ENCODE peak calls at places on chromosomes 11 and 22, in ten cellular contexts. One of them, this sample, is unnamed.

GRCh38 chr22:25120093-25120561 is 79.5 kb upstream of the CRYBB3 start:
- DNase-seq in neural crest cell: no peak
- DNase-seq in astrocyte of the spinal cord: no peak
- DNase-seq in Calu3: peak
- DNase-seq in hepatocyte: peak
- DNase-seq in lower lobe of right lung: peak
- DNase-seq in thoracic aorta: no peak
- DNase-seq in MCF 10A: no peak
- DNase-seq in cardiac fibroblast: no peak
- DNase-seq in endothelial cell: no peak
- DNase-seq in this sample: no peak

GRCh38 chr11:119417726-119418540 is 5.0 kb downstream of the THY1 start:
- DNase-seq in neural crest cell: no peak
- DNase-seq in astrocyte of the spinal cord: peak
- DNase-seq in Calu3: no peak
- DNase-seq in hepatocyte: peak
- DNase-seq in lower lobe of right lung: no peak
- DNase-seq in thoracic aorta: peak
- DNase-seq in MCF 10A: peak
- DNase-seq in cardiac fibroblast: peak
- DNase-seq in endothelial cell: peak
- DNase-seq in this sample: peak

GRCh38 chr22:39994046-39994565 is 648 bp upstream of the FAM83F start:
- DNase-seq in neural crest cell: no peak
- DNase-seq in astrocyte of the spinal cord: no peak
- DNase-seq in Calu3: no peak
- DNase-seq in hepatocyte: no peak
- DNase-seq in lower lobe of right lung: no peak
- DNase-seq in thoracic aorta: no peak
- DNase-seq in MCF 10A: no peak
- DNase-seq in cardiac fibroblast: no peak
- DNase-seq in endothelial cell: no peak
- DNase-seq in this sample: no peak

GRCh38 chr22:31093090-31093850 is 12.2 kb downstream of the SMTN start:
- DNase-seq in neural crest cell: no peak
- DNase-seq in astrocyte of the spinal cord: no peak
- DNase-seq in Calu3: no peak
- DNase-seq in hepatocyte: peak
- DNase-seq in lower lobe of right lung: no peak
- DNase-seq in thoracic aorta: no peak
- DNase-seq in MCF 10A: no peak
- DNase-seq in cardiac fibroblast: no peak
- DNase-seq in endothelial cell: no peak
- DNase-seq in this sample: no peak

GRCh38 chr11:28144808-28145207 is 36.6 kb downstream of the METTL15 start:
- DNase-seq in neural crest cell: no peak
- DNase-seq in astrocyte of the spinal cord: peak
- DNase-seq in Calu3: no peak
- DNase-seq in hepatocyte: no peak
- DNase-seq in lower lobe of right lung: no peak
- DNase-seq in thoracic aorta: no peak
- DNase-seq in MCF 10A: peak
- DNase-seq in cardiac fibroblast: no peak
- DNase-seq in endothelial cell: no peak
- DNase-seq in this sample: no peak

GRCh38 chr22:45538284-45538683 is 35.6 kb downstream of the FBLN1 start:
- DNase-seq in neural crest cell: no peak
- DNase-seq in astrocyte of the spinal cord: no peak
- DNase-seq in Calu3: no peak
- DNase-seq in hepatocyte: peak
- DNase-seq in lower lobe of right lung: no peak
- DNase-seq in thoracic aorta: no peak
- DNase-seq in MCF 10A: peak
- DNase-seq in cardiac fibroblast: peak
- DNase-seq in endothelial cell: no peak
- DNase-seq in this sample: no peak

GRCh38 chr11:45732343-45732742 is 66.9 kb upstream of the CHST1 start:
- DNase-seq in neural crest cell: no peak
- DNase-seq in astrocyte of the spinal cord: no peak
- DNase-seq in Calu3: no peak
- DNase-seq in hepatocyte: no peak
- DNase-seq in lower lobe of right lung: no peak
- DNase-seq in thoracic aorta: no peak
- DNase-seq in MCF 10A: no peak
- DNase-seq in cardiac fibroblast: no peak
- DNase-seq in endothelial cell: no peak
- DNase-seq in this sample: no peak

GRCh38 chr11:26993965-26994446 is at the start of gene FIBIN:
- DNase-seq in neural crest cell: no peak
- DNase-seq in astrocyte of the spinal cord: peak
- DNase-seq in Calu3: no peak
- DNase-seq in hepatocyte: peak
- DNase-seq in lower lobe of right lung: peak
- DNase-seq in thoracic aorta: no peak
- DNase-seq in MCF 10A: peak
- DNase-seq in cardiac fibroblast: peak
- DNase-seq in endothelial cell: peak
- DNase-seq in this sample: peak

DNA sequence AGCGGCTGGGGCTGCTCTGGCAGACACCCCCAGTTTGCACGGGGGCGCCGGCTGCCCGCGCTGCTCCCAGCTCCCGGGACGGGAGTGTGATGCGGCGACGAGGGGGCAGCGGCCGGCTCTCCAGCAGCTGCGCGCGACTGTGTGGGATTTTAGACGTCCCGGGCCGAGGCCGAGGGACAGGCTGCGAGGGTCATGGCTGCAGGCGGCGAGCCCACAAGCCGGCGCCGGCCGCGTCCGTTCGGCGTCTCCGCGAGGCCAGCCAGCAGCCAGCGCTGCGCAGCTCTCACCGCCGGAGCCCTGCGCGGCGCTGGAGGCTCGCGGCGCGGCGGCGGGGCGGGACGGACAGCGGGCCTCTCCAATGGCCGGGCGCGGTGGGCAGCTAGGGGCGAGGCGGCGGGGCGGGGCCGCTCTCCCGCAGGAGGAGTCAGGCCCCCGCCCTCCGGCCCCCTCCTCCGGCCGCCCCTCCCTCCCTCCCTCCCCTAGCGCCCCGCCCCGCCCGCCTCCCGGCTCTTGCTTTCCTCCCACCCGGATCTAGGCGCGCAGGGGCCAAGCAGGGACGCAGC is at the start of gene FZD4:
- DNase-seq in neural crest cell: peak
- DNase-seq in astrocyte of the spinal cord: peak
- DNase-seq in Calu3: peak
- DNase-seq in hepatocyte: peak
- DNase-seq in lower lobe of right lung: peak
- DNase-seq in thoracic aorta: peak
- DNase-seq in MCF 10A: peak
- DNase-seq in cardiac fibroblast: peak
- DNase-seq in endothelial cell: peak
- DNase-seq in this sample: peak
- TF ChIP-seq CTCF in neural crest cell: no peak
- TF ChIP-seq CTCF in astrocyte of the spinal cord: no peak
- TF ChIP-seq CTCF in Calu3: no peak
- TF ChIP-seq CTCF in hepatocyte: peak
- TF ChIP-seq CTCF in lower lobe of right lung: peak
- TF ChIP-seq CTCF in thoracic aorta: no peak
- TF ChIP-seq CTCF in MCF 10A: no peak
- TF ChIP-seq CTCF in cardiac fibroblast: no peak
- TF ChIP-seq CTCF in endothelial cell: no peak
- TF ChIP-seq CTCF in this sample: no peak

GRCh38 chr11:64343740-64344133 is 3.7 kb downstream of the CCDC88B start:
- DNase-seq in neural crest cell: no peak
- DNase-seq in astrocyte of the spinal cord: no peak
- DNase-seq in Calu3: peak
- DNase-seq in hepatocyte: peak
- DNase-seq in lower lobe of right lung: no peak
- DNase-seq in thoracic aorta: no peak
- DNase-seq in MCF 10A: peak
- DNase-seq in cardiac fibroblast: peak
- DNase-seq in endothelial cell: no peak
- DNase-seq in this sample: no peak

GRCh38 chr11:64342869-64343739 is 3.1 kb downstream of the CCDC88B start:
- DNase-seq in neural crest cell: no peak
- DNase-seq in astrocyte of the spinal cord: no peak
- DNase-seq in Calu3: no peak
- DNase-seq in hepatocyte: peak
- DNase-seq in lower lobe of right lung: no peak
- DNase-seq in thoracic aorta: no peak
- DNase-seq in MCF 10A: no peak
- DNase-seq in cardiac fibroblast: no peak
- DNase-seq in endothelial cell: no peak
- DNase-seq in this sample: no peak

GRCh38 chr11:64340671-64341335 is 799 bp downstream of the CCDC88B start:
- DNase-seq in neural crest cell: peak
- DNase-seq in astrocyte of the spinal cord: no peak
- DNase-seq in Calu3: no peak
- DNase-seq in hepatocyte: peak
- DNase-seq in lower lobe of right lung: peak
- DNase-seq in thoracic aorta: no peak
- DNase-seq in MCF 10A: no peak
- DNase-seq in cardiac fibroblast: no peak
- DNase-seq in endothelial cell: peak
- DNase-seq in this sample: no peak

GRCh38 chr11:64341429-64341828 is 1.4 kb downstream of the CCDC88B start:
- DNase-seq in neural crest cell: no peak
- DNase-seq in astrocyte of the spinal cord: no peak
- DNase-seq in Calu3: no peak
- DNase-seq in hepatocyte: peak
- DNase-seq in lower lobe of right lung: no peak
- DNase-seq in thoracic aorta: no peak
- DNase-seq in MCF 10A: no peak
- DNase-seq in cardiac fibroblast: no peak
- DNase-seq in endothelial cell: no peak
- DNase-seq in this sample: no peak

DNA sequence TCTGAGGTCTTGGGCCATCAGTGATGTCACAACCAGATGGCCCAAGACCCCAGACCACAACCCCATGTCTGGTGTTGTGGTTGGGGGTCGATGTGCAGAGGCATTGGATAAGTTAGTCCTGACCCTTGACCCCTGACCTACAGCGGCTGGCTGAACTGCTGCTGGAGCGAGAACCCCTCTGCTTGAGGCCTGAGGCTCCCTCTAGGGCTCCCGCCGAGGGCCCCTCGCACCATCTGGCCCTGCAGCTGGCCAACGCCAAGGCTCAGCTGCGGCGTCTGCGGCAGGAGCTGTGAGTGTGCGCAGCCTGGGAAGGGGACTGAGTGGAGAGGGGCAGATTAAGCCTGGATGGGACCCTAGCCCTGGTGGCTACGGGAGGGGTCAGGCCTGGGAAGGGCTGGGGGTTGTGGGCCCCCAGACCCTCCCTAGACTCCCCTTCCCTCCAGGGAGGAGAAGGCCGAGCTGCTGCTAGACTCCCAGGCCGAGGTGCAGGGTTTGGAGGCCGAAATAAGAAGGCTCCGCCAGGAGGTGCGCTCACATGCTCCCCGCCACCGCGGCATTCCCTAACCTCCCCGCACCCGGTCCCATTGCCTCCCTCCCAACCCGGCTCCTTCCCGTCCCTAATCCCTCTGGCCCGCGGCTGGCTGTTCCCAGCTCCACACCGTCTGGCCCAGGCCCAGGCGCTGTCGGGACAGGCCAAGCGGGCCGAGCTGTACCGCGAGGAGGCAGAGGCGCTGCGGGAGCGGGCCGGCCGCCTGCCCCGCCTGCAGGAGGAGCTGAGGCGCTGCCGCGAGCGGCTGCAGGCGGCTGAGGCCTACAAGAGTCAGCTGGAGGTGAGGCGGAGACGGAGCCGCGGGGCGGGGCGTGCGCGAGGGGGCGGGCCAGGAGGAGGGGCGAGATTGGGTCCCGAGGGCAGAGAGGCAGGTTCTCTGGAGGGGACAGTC is 2.1 kb downstream of the CCDC88B start:
- DNase-seq in neural crest cell: peak
- DNase-seq in astrocyte of the spinal cord: peak
- DNase-seq in Calu3: peak
- DNase-seq in hepatocyte: peak
- DNase-seq in lower lobe of right lung: peak
- DNase-seq in thoracic aorta: peak
- DNase-seq in MCF 10A: peak
- DNase-seq in cardiac fibroblast: peak
- DNase-seq in endothelial cell: peak
- DNase-seq in this sample: peak
- TF ChIP-seq CTCF in neural crest cell: peak
- TF ChIP-seq CTCF in astrocyte of the spinal cord: peak
- TF ChIP-seq CTCF in Calu3: peak
- TF ChIP-seq CTCF in hepatocyte: peak
- TF ChIP-seq CTCF in lower lobe of right lung: peak
- TF ChIP-seq CTCF in thoracic aorta: peak
- TF ChIP-seq CTCF in MCF 10A: peak
- TF ChIP-seq CTCF in cardiac fibroblast: no peak
- TF ChIP-seq CTCF in endothelial cell: no peak
- TF ChIP-seq CTCF in this sample: peak

GRCh38 chr22:29946220-29946619 is 63.2 kb downstream of the MTMR3 start:
- DNase-seq in neural crest cell: no peak
- DNase-seq in astrocyte of the spinal cord: no peak
- DNase-seq in Calu3: no peak
- DNase-seq in hepatocyte: no peak
- DNase-seq in lower lobe of right lung: no peak
- DNase-seq in thoracic aorta: no peak
- DNase-seq in MCF 10A: no peak
- DNase-seq in cardiac fibroblast: no peak
- DNase-seq in endothelial cell: no peak
- DNase-seq in this sample: no peak

GRCh38 chr22:29949872-29950271 is 66.9 kb downstream of the MTMR3 start:
- DNase-seq in neural crest cell: no peak
- DNase-seq in astrocyte of the spinal cord: no peak
- DNase-seq in Calu3: no peak
- DNase-seq in hepatocyte: no peak
- DNase-seq in lower lobe of right lung: no peak
- DNase-seq in thoracic aorta: no peak
- DNase-seq in MCF 10A: no peak
- DNase-seq in cardiac fibroblast: no peak
- DNase-seq in endothelial cell: no peak
- DNase-seq in this sample: no peak

GRCh38 chr22:29944339-29944738 is 61.4 kb downstream of the MTMR3 start:
- DNase-seq in neural crest cell: no peak
- DNase-seq in astrocyte of the spinal cord: no peak
- DNase-seq in Calu3: no peak
- DNase-seq in hepatocyte: no peak
- DNase-seq in lower lobe of right lung: no peak
- DNase-seq in thoracic aorta: no peak
- DNase-seq in MCF 10A: no peak
- DNase-seq in cardiac fibroblast: peak
- DNase-seq in endothelial cell: no peak
- DNase-seq in this sample: no peak

GRCh38 chr22:29947410-29948387 is 64.7 kb downstream of the MTMR3 start:
- DNase-seq in neural crest cell: no peak
- DNase-seq in astrocyte of the spinal cord: peak
- DNase-seq in Calu3: no peak
- DNase-seq in hepatocyte: no peak
- DNase-seq in lower lobe of right lung: no peak
- DNase-seq in thoracic aorta: no peak
- DNase-seq in MCF 10A: no peak
- DNase-seq in cardiac fibroblast: peak
- DNase-seq in endothelial cell: no peak
- DNase-seq in this sample: no peak

DNA sequence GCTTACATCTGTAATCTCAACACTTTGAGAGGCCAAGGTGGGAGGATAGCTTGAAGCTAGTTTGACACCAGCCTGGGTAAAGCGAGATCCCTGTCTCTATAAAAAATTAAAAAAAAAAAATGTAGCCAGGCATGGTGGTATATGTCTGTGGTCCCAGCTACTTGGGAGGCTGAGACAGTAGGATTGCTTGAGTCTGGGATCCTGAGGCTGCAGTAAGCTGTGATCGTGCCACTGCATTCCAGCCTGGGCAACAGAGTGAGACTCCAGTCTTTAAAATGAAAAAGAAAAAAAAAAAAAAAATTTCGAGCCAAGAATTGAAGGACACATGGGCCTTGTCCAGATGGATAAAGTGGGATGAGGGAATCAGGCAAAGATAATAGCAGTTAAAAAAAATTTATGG is 62.5 kb downstream of the MTMR3 start:
- DNase-seq in neural crest cell: no peak
- DNase-seq in astrocyte of the spinal cord: no peak
- DNase-seq in Calu3: no peak
- DNase-seq in hepatocyte: no peak
- DNase-seq in lower lobe of right lung: no peak
- DNase-seq in thoracic aorta: no peak
- DNase-seq in MCF 10A: no peak
- DNase-seq in cardiac fibroblast: no peak
- DNase-seq in endothelial cell: no peak
- DNase-seq in this sample: no peak
- TF ChIP-seq CTCF in neural crest cell: no peak
- TF ChIP-seq CTCF in astrocyte of the spinal cord: no peak
- TF ChIP-seq CTCF in Calu3: no peak
- TF ChIP-seq CTCF in hepatocyte: no peak
- TF ChIP-seq CTCF in lower lobe of right lung: no peak
- TF ChIP-seq CTCF in thoracic aorta: no peak
- TF ChIP-seq CTCF in MCF 10A: no peak
- TF ChIP-seq CTCF in cardiac fibroblast: no peak
- TF ChIP-seq CTCF in endothelial cell: no peak
- TF ChIP-seq CTCF in this sample: no peak

DNA sequence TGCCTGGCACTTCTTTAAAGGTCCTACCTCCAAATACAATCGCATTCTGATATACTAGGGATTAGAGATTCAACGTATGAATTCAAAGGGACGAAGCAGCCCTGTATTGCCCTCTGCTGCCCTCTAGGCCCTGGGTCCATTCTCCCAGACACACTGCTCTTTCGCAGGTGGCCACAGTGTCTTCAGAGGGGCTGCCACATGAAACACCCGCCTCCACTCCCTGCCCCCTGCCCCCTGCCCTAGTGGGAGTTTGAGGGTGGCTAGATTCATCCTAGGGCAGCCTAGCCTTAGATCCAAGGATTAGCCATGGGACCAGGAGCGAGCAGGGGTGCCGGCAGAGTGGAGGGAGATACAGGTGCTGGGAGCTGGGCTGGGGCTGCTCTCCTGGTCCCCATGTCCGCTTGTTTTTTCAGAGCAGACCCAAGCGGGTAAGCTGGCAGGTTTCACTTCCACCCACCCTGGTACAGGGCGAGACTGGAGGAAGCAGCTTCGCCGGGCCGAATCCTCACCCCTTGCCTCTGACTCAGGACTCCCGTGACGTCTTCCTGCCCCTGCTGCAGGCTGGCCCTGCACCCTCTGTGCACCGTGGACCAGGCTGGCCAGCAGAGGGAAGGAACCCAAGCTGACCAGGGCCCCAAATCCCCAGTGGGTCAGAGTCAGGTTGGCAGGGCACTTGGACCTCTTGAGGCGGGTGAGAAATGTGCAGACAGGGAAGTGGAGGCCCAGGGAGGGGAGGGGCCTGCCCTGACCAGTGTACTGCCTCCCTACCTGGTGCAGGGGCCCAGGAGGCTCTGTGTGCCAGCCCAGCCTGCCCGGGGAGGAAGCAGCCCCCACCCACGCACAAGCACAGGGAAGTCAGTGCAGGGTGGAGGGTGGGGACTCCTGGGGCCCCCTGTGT is 28.4 kb upstream of the HMOX1 start:
- DNase-seq in neural crest cell: peak
- DNase-seq in astrocyte of the spinal cord: no peak
- DNase-seq in Calu3: peak
- DNase-seq in hepatocyte: no peak
- DNase-seq in lower lobe of right lung: peak
- DNase-seq in thoracic aorta: peak
- DNase-seq in MCF 10A: no peak
- DNase-seq in cardiac fibroblast: peak
- DNase-seq in endothelial cell: peak
- DNase-seq in this sample: no peak
- TF ChIP-seq CTCF in neural crest cell: peak
- TF ChIP-seq CTCF in astrocyte of the spinal cord: no peak
- TF ChIP-seq CTCF in Calu3: peak
- TF ChIP-seq CTCF in hepatocyte: peak
- TF ChIP-seq CTCF in lower lobe of right lung: peak
- TF ChIP-seq CTCF in thoracic aorta: no peak
- TF ChIP-seq CTCF in MCF 10A: no peak
- TF ChIP-seq CTCF in cardiac fibroblast: peak
- TF ChIP-seq CTCF in endothelial cell: no peak
- TF ChIP-seq CTCF in this sample: peak

This sample was measured in RWPE1.